ENCODE peak calls at places on chromosomes 4 and X, in eight cellular contexts. One of them, this sample, is unnamed.

GRCh38 chrX:34332336-34332735 is 200.2 kb upstream of the FAM47A start:
- DNase-seq in kidney: no peak
- DNase-seq in AG04450: no peak
- DNase-seq in HFF-Myc: no peak
- DNase-seq in endodermal cell: no peak
- DNase-seq in Peyer's patch: no peak
- DNase-seq in foreskin fibroblast: no peak
- DNase-seq in Panc1: no peak
- DNase-seq in this sample: no peak

GRCh38 chr4:71765349-71765748 is 18.5 kb downstream of the GC start:
- DNase-seq in HFF-Myc: no peak
- DNase-seq in kidney: no peak
- DNase-seq in endodermal cell: no peak
- DNase-seq in AG04450: no peak
- DNase-seq in Peyer's patch: no peak
- DNase-seq in Panc1: no peak
- DNase-seq in foreskin fibroblast: no peak
- DNase-seq in this sample: no peak

GRCh38 chr4:78737020-78737419 is 39.1 kb upstream of the BMP2K start:
- DNase-seq in HFF-Myc: no peak
- DNase-seq in foreskin fibroblast: no peak
- DNase-seq in endodermal cell: no peak
- DNase-seq in Panc1: no peak
- DNase-seq in AG04450: no peak
- DNase-seq in Peyer's patch: no peak
- DNase-seq in kidney: no peak
- DNase-seq in this sample: no peak

GRCh38 chr4:25449270-25449669 is 72.2 kb downstream of the ANAPC4 start:
- DNase-seq in endodermal cell: no peak
- DNase-seq in Peyer's patch: no peak
- DNase-seq in AG04450: no peak
- DNase-seq in Panc1: no peak
- DNase-seq in HFF-Myc: no peak
- DNase-seq in foreskin fibroblast: peak; percentile 11
- DNase-seq in kidney: no peak
- DNase-seq in this sample: no peak

GRCh38 chr4:95095352-95095974 is 337.7 kb downstream of the BMPR1B start:
- DNase-seq in Panc1: no peak
- DNase-seq in kidney: no peak
- DNase-seq in HFF-Myc: no peak
- DNase-seq in AG04450: no peak
- DNase-seq in foreskin fibroblast: peak; percentile 44
- DNase-seq in Peyer's patch: no peak
- DNase-seq in endodermal cell: no peak
- DNase-seq in this sample: no peak

GRCh38 chrX:111555559-111555958 is 44.1 kb downstream of the SERTM2 start:
- DNase-seq in Peyer's patch: no peak
- DNase-seq in AG04450: no peak
- DNase-seq in foreskin fibroblast: no peak
- DNase-seq in kidney: no peak
- DNase-seq in endodermal cell: peak; percentile 55
- DNase-seq in Panc1: no peak
- DNase-seq in HFF-Myc: no peak
- DNase-seq in this sample: no peak

GRCh38 chrX:19775830-19776498 is 111.4 kb downstream of the SH3KBP1 start:
- DNase-seq in kidney: no peak
- DNase-seq in foreskin fibroblast: no peak
- DNase-seq in HFF-Myc: no peak
- DNase-seq in Peyer's patch: no peak
- DNase-seq in endodermal cell: no peak
- DNase-seq in AG04450: no peak
- DNase-seq in Panc1: no peak
- DNase-seq in this sample: no peak

GRCh38 chrX:51002160-51002632 is 91.7 kb downstream of the BMP15 start:
- DNase-seq in endodermal cell: no peak
- DNase-seq in Panc1: no peak
- DNase-seq in Peyer's patch: no peak
- DNase-seq in foreskin fibroblast: no peak
- DNase-seq in HFF-Myc: no peak
- DNase-seq in kidney: no peak
- DNase-seq in AG04450: no peak
- DNase-seq in this sample: no peak

GRCh38 chr4:140567722-140568121 is 1.0 kb downstream of the UCP1 start:
- DNase-seq in Peyer's patch: peak; percentile 49
- DNase-seq in foreskin fibroblast: peak; percentile 22
- DNase-seq in Panc1: no peak
- DNase-seq in endodermal cell: peak; percentile 73
- DNase-seq in HFF-Myc: no peak
- DNase-seq in kidney: no peak
- DNase-seq in AG04450: no peak
- DNase-seq in this sample: no peak

GRCh38 chr4:53763813-53764597 is 172.7 kb upstream of the LNX1 start:
- DNase-seq in AG04450: peak; percentile 68
- DNase-seq in HFF-Myc: peak; percentile 20
- DNase-seq in kidney: peak; percentile 83
- DNase-seq in foreskin fibroblast: peak; percentile 84
- DNase-seq in Peyer's patch: no peak
- DNase-seq in Panc1: no peak
- DNase-seq in endodermal cell: no peak
- DNase-seq in this sample: peak; percentile 78

GRCh38 chr4:71550220-71551190 is 211.7 kb downstream of the SLC4A4 start:
- DNase-seq in Peyer's patch: no peak
- DNase-seq in endodermal cell: peak; percentile 52
- DNase-seq in HFF-Myc: peak; percentile 5
- DNase-seq in Panc1: no peak
- DNase-seq in AG04450: peak; percentile 37
- DNase-seq in kidney: no peak
- DNase-seq in foreskin fibroblast: peak; percentile 15
- DNase-seq in this sample: peak; percentile 44

GRCh38 chr4:144583658-144584057 is 62.3 kb upstream of the HHIP start:
- DNase-seq in kidney: no peak
- DNase-seq in Peyer's patch: no peak
- DNase-seq in foreskin fibroblast: peak; percentile 87
- DNase-seq in endodermal cell: no peak
- DNase-seq in AG04450: no peak
- DNase-seq in Panc1: no peak
- DNase-seq in HFF-Myc: no peak
- DNase-seq in this sample: no peak

GRCh38 chr4:144582105-144582850 is 63.7 kb upstream of the HHIP start:
- DNase-seq in HFF-Myc: no peak
- DNase-seq in Peyer's patch: no peak
- DNase-seq in kidney: no peak
- DNase-seq in Panc1: no peak
- DNase-seq in AG04450: no peak
- DNase-seq in foreskin fibroblast: peak; percentile 69
- DNase-seq in endodermal cell: no peak
- DNase-seq in this sample: no peak

GRCh38 chr4:144580421-144580820 is 65.5 kb upstream of the HHIP start:
- DNase-seq in HFF-Myc: no peak
- DNase-seq in foreskin fibroblast: no peak
- DNase-seq in kidney: no peak
- DNase-seq in Panc1: no peak
- DNase-seq in endodermal cell: no peak
- DNase-seq in AG04450: no peak
- DNase-seq in Peyer's patch: no peak
- DNase-seq in this sample: no peak

GRCh38 chr4:144582975-144583374 is 63.0 kb upstream of the HHIP start:
- DNase-seq in Peyer's patch: no peak
- DNase-seq in foreskin fibroblast: peak; percentile 33
- DNase-seq in endodermal cell: no peak
- DNase-seq in kidney: no peak
- DNase-seq in AG04450: no peak
- DNase-seq in HFF-Myc: no peak
- DNase-seq in Panc1: no peak
- DNase-seq in this sample: no peak

GRCh38 chr4:144584428-144584827 is 61.5 kb upstream of the HHIP start:
- DNase-seq in AG04450: no peak
- DNase-seq in Panc1: no peak
- DNase-seq in HFF-Myc: no peak
- DNase-seq in foreskin fibroblast: no peak
- DNase-seq in Peyer's patch: no peak
- DNase-seq in kidney: no peak
- DNase-seq in endodermal cell: no peak
- DNase-seq in this sample: no peak
- TF ChIP-seq CTCF in AG04450: no peak
- TF ChIP-seq CTCF in Panc1: no peak
- TF ChIP-seq CTCF in HFF-Myc: no peak
- TF ChIP-seq CTCF in foreskin fibroblast: no peak
- TF ChIP-seq CTCF in Peyer's patch: no peak
- TF ChIP-seq CTCF in kidney: no peak
- TF ChIP-seq CTCF in endodermal cell: no peak
- TF ChIP-seq CTCF in this sample: no peak

GRCh38 chr4:5753366-5753765 is 42.4 kb downstream of the EVC start:
- DNase-seq in endodermal cell: no peak
- DNase-seq in foreskin fibroblast: peak; percentile 50
- DNase-seq in kidney: peak; percentile 75
- DNase-seq in AG04450: no peak
- DNase-seq in Panc1: no peak
- DNase-seq in HFF-Myc: no peak
- DNase-seq in Peyer's patch: no peak
- DNase-seq in this sample: no peak
- H3K4me3 ChIP-seq in endodermal cell: no peak overlapping the region
- H3K4me3 ChIP-seq in foreskin fibroblast: no peak overlapping the region
- H3K4me3 ChIP-seq in kidney: no peak overlapping the region
- H3K4me3 ChIP-seq in AG04450: no peak overlapping the region
- H3K4me3 ChIP-seq in Panc1: no peak overlapping the region
- H3K4me3 ChIP-seq in HFF-Myc: no peak overlapping the region
- H3K4me3 ChIP-seq in Peyer's patch: no peak overlapping the region
- H3K4me3 ChIP-seq in this sample: no peak overlapping the region

GRCh38 chrX:93420635-93421034 is 252.7 kb downstream of the NAP1L3 start:
- DNase-seq in foreskin fibroblast: no peak
- DNase-seq in HFF-Myc: no peak
- DNase-seq in kidney: no peak
- DNase-seq in endodermal cell: no peak
- DNase-seq in Panc1: no peak
- DNase-seq in Peyer's patch: no peak
- DNase-seq in AG04450: no peak
- DNase-seq in this sample: no peak

GRCh38 chrX:93419642-93420041 is 253.7 kb downstream of the NAP1L3 start:
- DNase-seq in kidney: no peak
- DNase-seq in endodermal cell: no peak
- DNase-seq in AG04450: no peak
- DNase-seq in Peyer's patch: no peak
- DNase-seq in HFF-Myc: no peak
- DNase-seq in Panc1: no peak
- DNase-seq in foreskin fibroblast: no peak
- DNase-seq in this sample: no peak

GRCh38 chrX:93420090-93420489 is 253.3 kb downstream of the NAP1L3 start:
- DNase-seq in foreskin fibroblast: no peak
- DNase-seq in kidney: no peak
- DNase-seq in endodermal cell: no peak
- DNase-seq in Peyer's patch: no peak
- DNase-seq in Panc1: no peak
- DNase-seq in HFF-Myc: no peak
- DNase-seq in AG04450: no peak
- DNase-seq in this sample: no peak

GRCh38 chrX:93428497-93428896 is 244.9 kb downstream of the NAP1L3 start:
- DNase-seq in HFF-Myc: no peak
- DNase-seq in kidney: no peak
- DNase-seq in Panc1: no peak
- DNase-seq in foreskin fibroblast: no peak
- DNase-seq in AG04450: no peak
- DNase-seq in Peyer's patch: no peak
- DNase-seq in endodermal cell: no peak
- DNase-seq in this sample: no peak

GRCh38 chrX:93422693-93423092 is 250.7 kb downstream of the NAP1L3 start:
- DNase-seq in endodermal cell: peak; percentile 70
- DNase-seq in AG04450: no peak
- DNase-seq in Peyer's patch: no peak
- DNase-seq in foreskin fibroblast: no peak
- DNase-seq in HFF-Myc: no peak
- DNase-seq in Panc1: no peak
- DNase-seq in kidney: no peak
- DNase-seq in this sample: no peak
- TF ChIP-seq CTCF in endodermal cell: peak; percentile 86
- TF ChIP-seq CTCF in AG04450: no peak
- TF ChIP-seq CTCF in Peyer's patch: no peak
- TF ChIP-seq CTCF in foreskin fibroblast: no peak
- TF ChIP-seq CTCF in HFF-Myc: peak; percentile 24
- TF ChIP-seq CTCF in Panc1: peak; percentile 64
- TF ChIP-seq CTCF in kidney: peak; percentile 17
- TF ChIP-seq CTCF in this sample: no peak

GRCh38 chr4:175405961-175406360 is 406.1 kb downstream of the GPM6A start:
- DNase-seq in Peyer's patch: no peak
- DNase-seq in HFF-Myc: no peak
- DNase-seq in endodermal cell: no peak
- DNase-seq in AG04450: no peak
- DNase-seq in Panc1: no peak
- DNase-seq in kidney: no peak
- DNase-seq in foreskin fibroblast: no peak
- DNase-seq in this sample: no peak
- H3K4me3 ChIP-seq in Peyer's patch: no peak overlapping the region
- H3K4me3 ChIP-seq in HFF-Myc: no peak overlapping the region
- H3K4me3 ChIP-seq in endodermal cell: no peak overlapping the region
- H3K4me3 ChIP-seq in AG04450: no peak overlapping the region
- H3K4me3 ChIP-seq in Panc1: no peak overlapping the region
- H3K4me3 ChIP-seq in kidney: no peak overlapping the region
- H3K4me3 ChIP-seq in foreskin fibroblast: no peak overlapping the region
- H3K4me3 ChIP-seq in this sample: no peak overlapping the region

DNA sequence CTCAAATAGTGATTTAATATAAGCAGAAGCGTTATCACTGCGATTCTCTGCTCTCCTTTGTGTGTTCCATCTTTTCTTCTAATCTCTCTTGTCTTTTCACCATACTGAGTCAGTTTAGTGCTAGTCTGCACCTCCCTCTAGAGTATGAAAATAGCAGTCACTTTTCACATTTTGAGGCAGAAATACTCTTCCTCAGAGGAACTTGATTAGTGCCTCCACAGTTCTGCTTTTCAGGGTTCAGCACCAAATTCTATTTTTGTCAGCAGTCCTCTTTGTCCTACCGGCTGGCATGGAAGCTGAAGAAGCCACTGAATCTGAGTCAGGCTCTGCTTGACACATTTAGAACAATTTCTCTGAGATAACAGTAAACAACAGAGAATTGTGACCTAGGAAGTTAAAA is 49.7 kb upstream of the ANKRD17 start:
- DNase-seq in HFF-Myc: no peak
- DNase-seq in Panc1: no peak
- DNase-seq in endodermal cell: no peak
- DNase-seq in Peyer's patch: no peak
- DNase-seq in kidney: no peak
- DNase-seq in foreskin fibroblast: peak; percentile 51
- DNase-seq in AG04450: peak; percentile 20
- DNase-seq in this sample: no peak
- TF ChIP-seq CTCF in HFF-Myc: peak; percentile 29
- TF ChIP-seq CTCF in Panc1: peak; percentile 26
- TF ChIP-seq CTCF in endodermal cell: peak; percentile 55
- TF ChIP-seq CTCF in Peyer's patch: peak; percentile 36
- TF ChIP-seq CTCF in kidney: peak; percentile 35
- TF ChIP-seq CTCF in foreskin fibroblast: peak; percentile 39
- TF ChIP-seq CTCF in AG04450: peak; percentile 67
- TF ChIP-seq CTCF in this sample: peak; percentile 38

This sample was measured in AG04449.